ENCODE peak calls at places on chromosomes 12 and 14, in ten cellular contexts. N is NCI-H510A treated with DMSO at 0.1 percent for 48 hours; D is ACHN; T is SW 1271; U is stimulated activated CD4-positive, alpha-beta T cell treated with anti-CD3 and anti-CD28 coated beads, Interleukin-12 subunit alpha, Interleukin-12 subunit beta, amount 100 ng/mL, for 48 hours; H is CD8-positive, alpha-beta T cell; G is cardiac fibroblast; F is breast epithelium; S is AG08395; Q is neuronal stem cell. C is an unnamed sample.

GRCh38 chr12:57813971-57814771 is 4.4 kb downstream of the AVIL start:
- DNase-seq in Q (no peak), S (no peak), N (no peak), D (no peak), F (no peak), G (peak), H (no peak), U (no peak), T (no peak), C (no peak)

GRCh38 chr12:51823875-51824565 is 24.5 kb downstream of the FIGNL2 start:
- DNase-seq in T (peak), U (no peak), S (peak), N (peak), G (peak), Q (no peak), H (no peak), F (peak), D (peak), C (peak)

GRCh38 chr12:12725086-12725955 is 8.2 kb downstream of the CDKN1B start:
- DNase-seq in S (peak), H (peak), G (peak), T (peak), Q (peak), U (peak), N (peak), D (peak), F (peak), C (peak)

GRCh38 chr12:22164101-22164500 is 118.1 kb downstream of the CMAS start:
- DNase-seq in D (no peak), Q (no peak), F (no peak), G (no peak), U (no peak), S (no peak), N (no peak), H (no peak), T (no peak), C (no peak)

GRCh38 chr14:54206477-54206876 is 190.3 kb upstream of the CDKN3 start:
- DNase-seq in D (no peak), F (no peak), S (no peak), G (no peak), H (no peak), U (no peak), T (no peak), Q (no peak), N (no peak), C (no peak)

GRCh38 chr12:120095356-120096135 is 21.0 kb downstream of the RAB35 start:
- DNase-seq in T (no peak), G (no peak), D (no peak), Q (no peak), H (no peak), S (no peak), U (no peak), N (no peak), F (no peak), C (no peak)

GRCh38 chr12:123367511-123367910 is 2.9 kb upstream of the SBNO1 start:
- DNase-seq in F (no peak), T (no peak), S (no peak), G (no peak), U (no peak), N (no peak), D (no peak), Q (no peak), H (no peak), C (peak)

GRCh38 chr12:68908076-68908475 is 24.9 kb downstream of the CPM start:
- DNase-seq in Q (no peak), U (no peak), F (no peak), H (no peak), D (no peak), N (no peak), S (no peak), T (no peak), G (no peak), C (no peak)

GRCh38 chr12:25495336-25496097 is 57.6 kb downstream of the LMNTD1 start:
- DNase-seq in G (peak), F (no peak), N (no peak), T (no peak), S (peak), U (no peak), D (peak), H (no peak), Q (no peak), C (peak)

GRCh38 chr14:104436741-104437701 is 142.5 kb upstream of the C14orf180 start:
- DNase-seq in Q (no peak), F (no peak), U (no peak), G (no peak), N (peak), T (no peak), H (peak), D (no peak), S (no peak), C (no peak)

C was measured in HT1080.